ENCODE peak calls at places on chromosomes 13 and 19, in eight cellular contexts. Y is ascending aorta, V is heart right ventricle, E is mesendoderm, X is aorta, G is left ventricle myocardium inferior, J is breast epithelium, O is neural progenitor cell. C is an unnamed sample. For H3K27me3, the result is how much of the 10 kb centered on the place peaks cover.

GRCh38 chr13:44801990-44802389 is 187.3 kb downstream of the NUFIP1 start:
- DNase-seq in E (no peak), G (no peak), O (no peak), Y (no peak), V (no peak), J (no peak), X (no peak), C (peak)

GRCh38 chr19:11375143-11375948 is 880 bp downstream of the SWSAP1 start:
- DNase-seq in V (peak), Y (no peak), E (peak), J (peak), X (no peak), G (peak), O (peak), C (no peak)

GRCh38 chr19:38395381-38396127 is 7.1 kb downstream of the SPRED3 start:
- DNase-seq in G (no peak), J (no peak), X (no peak), V (no peak), E (no peak), O (peak), Y (no peak), C (no peak)

GRCh38 chr19:33832633-33833032 is 36.0 kb downstream of the KCTD15 start:
- DNase-seq in J (no peak), O (no peak), Y (no peak), G (no peak), E (no peak), V (no peak), X (no peak), C (no peak)

GRCh38 chr19:21092107-21092506 is 10.1 kb downstream of the ZNF714 start:
- DNase-seq in V (no peak), Y (no peak), O (no peak), X (no peak), J (no peak), G (no peak), E (no peak), C (no peak)

GRCh38 chr13:48783181-48783630 is 129.5 kb downstream of the CYSLTR2 start:
- DNase-seq in Y (peak), J (peak), O (no peak), X (peak), E (no peak), V (peak), G (peak), C (peak)

GRCh38 chr13:113548778-113549621 is 35.6 kb upstream of the TFDP1 start:
- DNase-seq in J (no peak), X (peak), E (no peak), Y (no peak), G (no peak), O (no peak), V (no peak), C (no peak)

GRCh38 chr19:8311461-8312260 is 3.5 kb upstream of the CD320 start:
- DNase-seq in E (no peak), X (peak), O (no peak), V (peak), Y (no peak), G (peak), J (no peak), C (no peak)

GRCh38 chr13:29165216-29165615 is 345.1 kb downstream of the MTUS2 start:
- DNase-seq in V (no peak), G (no peak), E (no peak), X (no peak), J (no peak), Y (no peak), O (no peak), C (no peak)

GRCh38 chr19:32372726-32373613 is 27.6 kb downstream of the ZNF507 start:
- DNase-seq in G (no peak), O (no peak), X (no peak), E (peak), Y (no peak), J (no peak), V (no peak), C (no peak)

GRCh38 chr19:29583196-29584006 is 22.7 kb upstream of the POP4 start:
- DNase-seq in E (no peak), V (no peak), X (no peak), J (no peak), Y (no peak), O (no peak), G (no peak), C (peak)

GRCh38 chr13:33003458-33004019 is 12.7 kb upstream of the KL start:
- DNase-seq in X (no peak), Y (no peak), G (no peak), E (no peak), V (no peak), J (no peak), O (no peak), C (no peak)

GRCh38 chr13:51122868-51123267 is 11.8 kb upstream of the C13orf42 start:
- DNase-seq in Y (no peak), G (no peak), O (no peak), V (no peak), E (peak), J (no peak), X (no peak), C (no peak)

GRCh38 chr13:94419304-94419943 is 60.1 kb downstream of the DCT start:
- DNase-seq in G (no peak), O (no peak), X (no peak), V (no peak), Y (no peak), E (no peak), J (no peak), C (peak)

GRCh38 chr13:59340151-59340550 is 823.6 kb downstream of the DIAPH3 start:
- DNase-seq in G (no peak), X (no peak), J (no peak), E (no peak), O (no peak), Y (no peak), V (no peak), C (no peak)

GRCh38 chr19:45472557-45473365 is 5.0 kb downstream of the FOSB start:
- DNase-seq in E (peak), V (no peak), J (no peak), O (peak), Y (no peak), X (peak), G (no peak), C (no peak)

GRCh38 chr13:107271226-107271625 is 703.3 kb upstream of the ARGLU1 start:
- DNase-seq in V (no peak), G (no peak), O (peak), X (no peak), E (peak), J (no peak), Y (no peak), C (peak)

GRCh38 chr13:42814868-42815267 is 33.5 kb downstream of the FAM216B start:
- DNase-seq in G (no peak), Y (no peak), O (no peak), V (no peak), X (no peak), J (no peak), E (no peak), C (peak)

GRCh38 chr19:8085606-8086464 is 33.3 kb downstream of the CCL25 start:
- DNase-seq in V (no peak), O (peak), Y (no peak), J (no peak), G (no peak), X (no peak), E (peak), C (no peak)

GRCh38 chr13:91399189-91400093 is 1.0 kb downstream of the GPC5 start:
- DNase-seq in J (no peak), X (peak), E (no peak), V (no peak), G (no peak), Y (no peak), O (peak), C (no peak)
- H3K27me3 ChIP-seq in J (under half), X (under half), E (under half), V (half or more), G (half or more), Y (under half), O (half or more), C (under half)

GRCh38 chr13:28097503-28097902 is 2.9 kb downstream of the FLT3 start:
- DNase-seq in X (no peak), Y (no peak), E (no peak), O (no peak), V (no peak), J (no peak), G (no peak), C (no peak)

GRCh38 chr13:28094311-28094710 is 6.1 kb downstream of the FLT3 start:
- DNase-seq in E (no peak), G (no peak), J (no peak), V (no peak), Y (no peak), X (no peak), O (no peak), C (no peak)

GRCh38 chr13:28089065-28089464 is 11.3 kb downstream of the FLT3 start:
- DNase-seq in G (no peak), Y (no peak), V (no peak), E (no peak), J (no peak), X (no peak), O (no peak), C (no peak)

GRCh38 chr13:28099396-28100148 is 804 bp downstream of the FLT3 start:
- DNase-seq in Y (no peak), X (no peak), J (no peak), V (no peak), G (no peak), E (no peak), O (peak), C (no peak)

DNA sequence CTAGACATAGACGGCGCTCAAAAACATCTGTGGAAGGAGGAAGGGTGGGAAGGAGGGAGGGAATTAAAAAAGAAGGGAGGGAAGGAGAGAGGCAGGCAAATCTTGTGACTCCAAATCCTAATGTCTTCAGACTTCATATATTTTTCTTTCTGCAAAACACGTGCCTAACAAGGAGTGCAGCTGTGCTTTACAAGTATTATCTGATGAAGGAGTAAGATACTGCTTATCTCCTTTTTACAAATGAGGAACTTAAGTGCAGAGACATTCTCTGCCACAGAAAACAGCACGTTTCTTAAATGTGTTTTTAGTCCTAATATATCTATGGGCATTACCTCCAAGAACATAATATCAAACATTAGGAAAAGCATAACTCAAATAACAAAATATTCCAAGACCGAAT is 6.5 kb downstream of the FLT3 start:
- DNase-seq in Y (no peak), X (no peak), E (no peak), O (no peak), J (no peak), V (no peak), G (no peak), C (no peak)
- H3K27me3 ChIP-seq in Y (under half), X (under half), E (under half), O (under half), J (under half), V (half or more), G (half or more), C (under half)

GRCh38 chr19:13503570-13504235 is 2.6 kb downstream of the CACNA1A start:
- DNase-seq in V (no peak), X (no peak), Y (no peak), E (no peak), J (no peak), O (no peak), G (no peak), C (no peak)

GRCh38 chr19:13507053-13507611 is 853 bp upstream of the CACNA1A start:
- DNase-seq in X (no peak), Y (no peak), G (no peak), J (no peak), E (peak), O (peak), V (no peak), C (no peak)

GRCh38 chr19:13505164-13505695 is 1.0 kb downstream of the CACNA1A start:
- DNase-seq in G (no peak), X (no peak), V (no peak), O (no peak), Y (no peak), J (no peak), E (no peak), C (no peak)

GRCh38 chr19:13506550-13506878 is 235 bp upstream of the CACNA1A start:
- DNase-seq in O (peak), G (no peak), E (peak), X (no peak), V (no peak), J (no peak), Y (no peak), C (no peak)

GRCh38 chr19:13505761-13506549 is at the start of gene CACNA1A:
- DNase-seq in V (no peak), X (no peak), G (no peak), E (peak), O (peak), Y (no peak), J (no peak), C (no peak)
- H3K27me3 ChIP-seq in V (half or more), X (under half), G (half or more), E (under half), O (half or more), Y (under half), J (under half), C (under half)

GRCh38 chr13:99955747-99956472 is 15.7 kb downstream of the ZIC5 start:
- DNase-seq in J (no peak), Y (no peak), X (peak), E (peak), V (no peak), O (peak), G (no peak), C (no peak)
- H3K27me3 ChIP-seq in J (under half), Y (under half), X (under half), E (under half), V (half or more), O (under half), G (half or more), C (half or more)

GRCh38 chr13:27821566-27821965 is 29.3 kb downstream of the GSX1 start:
- DNase-seq in G (no peak), E (no peak), O (peak), V (no peak), Y (no peak), X (no peak), J (no peak), C (no peak)
- H3K27me3 ChIP-seq in G (half or more), E (half or more), O (half or more), V (half or more), Y (under half), X (under half), J (under half), C (under half)

GRCh38 chr13:39039033-39039432 is 777 bp downstream of the NHLRC3 start:
- DNase-seq in Y (no peak), V (no peak), E (no peak), O (no peak), X (no peak), J (no peak), G (no peak), C (no peak)
- H3K27me3 ChIP-seq in Y (under half), V (under half), E (under half), O (under half), X (under half), J (under half), G (under half), C (under half)

GRCh38 chr13:26718872-26719271 is 41.7 kb downstream of the GPR12 start:
- DNase-seq in Y (no peak), E (no peak), G (no peak), O (no peak), J (no peak), V (no peak), X (no peak), C (no peak)

GRCh38 chr13:26721251-26721939 is 39.2 kb downstream of the GPR12 start:
- DNase-seq in V (no peak), Y (no peak), J (no peak), X (no peak), G (no peak), E (no peak), O (no peak), C (no peak)

GRCh38 chr13:26716984-26717383 is 43.6 kb downstream of the GPR12 start:
- DNase-seq in X (no peak), J (no peak), V (no peak), Y (no peak), E (no peak), G (no peak), O (no peak), C (no peak)

GRCh38 chr13:26719356-26719945 is 41.1 kb downstream of the GPR12 start:
- DNase-seq in J (no peak), X (no peak), V (no peak), E (peak), G (no peak), Y (no peak), O (no peak), C (no peak)

GRCh38 chr13:26718146-26718545 is 42.4 kb downstream of the GPR12 start:
- DNase-seq in O (no peak), J (no peak), V (no peak), X (no peak), Y (no peak), G (no peak), E (no peak), C (no peak)
- H3K27me3 ChIP-seq in O (under half), J (under half), V (under half), X (under half), Y (under half), G (under half), E (under half), C (under half)

GRCh38 chr19:13027031-13027430 is 31.8 kb downstream of the NFIX start:
- DNase-seq in E (no peak), X (no peak), J (no peak), V (no peak), G (no peak), Y (no peak), O (no peak), C (no peak)
- H3K27me3 ChIP-seq in E (half or more), X (under half), J (under half), V (under half), G (under half), Y (under half), O (half or more), C (under half)